ENCODE peak calls at places on chromosomes 13 and 19, in seven cellular contexts. L is heart left ventricle, B is IMR-90, Y is esophagus squamous epithelium, F is Caco-2, X is NB4, R is ovary. S is an unnamed sample.

GRCh38 chr19:58154287-58154678 is 3.7 kb upstream of the ZNF329 start:
- DNase-seq in L (peak; percentile 67), B (peak; percentile 24), Y (no peak), F (no peak), X (peak; percentile 2), R (peak; percentile 60), S (peak; percentile 52)

GRCh38 chr19:2543463-2544442 is 67.8 kb downstream of the GADD45B start:
- DNase-seq in L (peak; percentile 97), B (peak; percentile 98), Y (peak; percentile 63), F (peak; percentile 94), X (peak; percentile 92), R (peak; percentile 92), S (peak; percentile 85)

GRCh38 chr13:40626566-40626965 is 39.9 kb downstream of the FOXO1 start:
- DNase-seq in L (no peak), B (no peak), Y (no peak), F (no peak), X (no peak), R (no peak), S (no peak)

GRCh38 chr19:42422092-42422575 is 5.1 kb downstream of the LIPE start:
- DNase-seq in L (peak; percentile 73), B (no peak), Y (no peak), F (no peak), X (no peak), R (no peak), S (no peak)

GRCh38 chr13:24167666-24168391 is 7.3 kb downstream of the SPATA13 start:
- DNase-seq in L (no peak), B (no peak), Y (no peak), F (no peak), X (no peak), R (no peak), S (no peak)

GRCh38 chr13:102589291-102589822 is 7.4 kb upstream of the TPP2 start:
- DNase-seq in L (no peak), B (peak; percentile 16), Y (no peak), F (no peak), X (no peak), R (no peak), S (no peak)

GRCh38 chr13:94716016-94716415 is 3.7 kb upstream of the SOX21 start:
- DNase-seq in L (no peak), B (no peak), Y (no peak), F (no peak), X (peak; percentile 12), R (no peak), S (no peak)

GRCh38 chr19:30334841-30335240 is 37.3 kb upstream of the ZNF536 start:
- DNase-seq in L (no peak), B (no peak), Y (no peak), F (no peak), X (no peak), R (no peak), S (no peak)

GRCh38 chr19:55340144-55340783 is 588 bp downstream of the KMT5C start:
- DNase-seq in L (no peak), B (no peak), Y (no peak), F (peak; percentile 51), X (peak; percentile 31), R (peak; percentile 59), S (peak; percentile 72)

GRCh38 chr19:3210347-3211017 is 14.0 kb upstream of the CELF5 start:
- DNase-seq in L (peak; percentile 55), B (no peak), Y (no peak), F (no peak), X (peak; percentile 57), R (no peak), S (peak; percentile 76)

GRCh38 chr13:110150384-110151091 is 156.4 kb downstream of the COL4A1 start:
- DNase-seq in L (no peak), B (peak; percentile 62), Y (no peak), F (no peak), X (no peak), R (no peak), S (no peak)

GRCh38 chr19:28968721-28969120 is 244.2 kb downstream of the UQCRFS1 start:
- DNase-seq in L (no peak), B (no peak), Y (no peak), F (no peak), X (no peak), R (no peak), S (no peak)

GRCh38 chr19:37362733-37363132 is 8.2 kb upstream of the ZNF527 start:
- DNase-seq in L (no peak), B (no peak), Y (no peak), F (no peak), X (peak; percentile 4), R (no peak), S (peak; percentile 7)

GRCh38 chr13:52725302-52725701 is 14.3 kb downstream of the CNMD start:
- DNase-seq in L (no peak), B (no peak), Y (no peak), F (no peak), X (no peak), R (no peak), S (no peak)

GRCh38 chr19:6576869-6577281 is 14.1 kb downstream of the CD70 start:
- DNase-seq in L (no peak), B (no peak), Y (no peak), F (no peak), X (peak; percentile 38), R (no peak), S (no peak)

GRCh38 chr13:113337976-113338375 is 26.0 kb downstream of the GRTP1 start:
- DNase-seq in L (no peak), B (no peak), Y (no peak), F (no peak), X (no peak), R (no peak), S (no peak)

GRCh38 chr19:7871530-7872305 is 2.5 kb downstream of the PRR36 start:
- DNase-seq in L (peak; percentile 89), B (peak; percentile 85), Y (no peak), F (peak; percentile 95), X (peak; percentile 95), R (peak; percentile 92), S (peak; percentile 95)

GRCh38 chr13:27450921-27451461 is 627 bp upstream of the MTIF3 start:
- DNase-seq in L (peak; percentile 51), B (peak; percentile 47), Y (no peak), F (peak; percentile 63), X (peak; percentile 45), R (peak; percentile 67), S (peak; percentile 56)

GRCh38 chr13:107374038-107374437 is 806.1 kb upstream of the ARGLU1 start:
- DNase-seq in L (no peak), B (peak; percentile 83), Y (no peak), F (no peak), X (no peak), R (no peak), S (no peak)

GRCh38 chr13:19864018-19864338 is 529 bp upstream of the ZMYM5 start:
- DNase-seq in L (peak; percentile 84), B (no peak), Y (peak; percentile 23), F (peak; percentile 75), X (peak; percentile 94), R (peak; percentile 88), S (no peak)

GRCh38 chr19:13042443-13043130 is 47.3 kb downstream of the NFIX start:
- DNase-seq in L (no peak), B (peak; percentile 59), Y (no peak), F (no peak), X (peak; percentile 49), R (no peak), S (no peak)

GRCh38 chr13:41622545-41623429 is 165.4 kb downstream of the RGCC start:
- DNase-seq in L (no peak), B (peak; percentile 59), Y (no peak), F (no peak), X (no peak), R (no peak), S (no peak)

GRCh38 chr13:47672982-47673670 is 327.9 kb downstream of the SUCLA2 start:
- DNase-seq in L (peak; percentile 21), B (peak; percentile 93), Y (no peak), F (no peak), X (peak; percentile 33), R (no peak), S (no peak)

GRCh38 chr19:4082172-4082571 is 15.5 kb upstream of the ZBTB7A start:
- DNase-seq in L (no peak), B (no peak), Y (no peak), F (no peak), X (no peak), R (no peak), S (no peak)

DNA sequence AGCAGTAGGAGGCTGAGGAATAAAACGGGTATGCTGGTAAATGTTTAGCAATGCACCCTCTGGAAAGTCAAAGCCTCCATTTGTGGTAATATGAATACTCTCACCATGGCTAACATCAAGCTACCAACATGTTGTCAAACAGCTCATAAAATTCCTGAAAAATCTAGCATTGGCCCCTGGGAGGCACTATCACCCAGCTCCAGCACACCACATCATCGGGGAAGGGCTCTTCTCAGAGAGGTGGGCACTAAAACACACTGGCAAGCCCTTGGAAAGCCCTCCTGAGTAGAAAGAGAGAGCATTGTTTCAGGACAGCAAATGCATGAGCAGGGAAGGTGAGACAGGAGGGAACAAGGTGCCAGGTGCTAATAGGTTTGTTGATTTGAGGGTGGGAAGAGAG is 53.9 kb upstream of the FLT1 start:
- DNase-seq in L (no peak), B (no peak), Y (no peak), F (no peak), X (no peak), R (no peak), S (no peak)
- TF ChIP-seq CTCF in L (no peak), B (peak; percentile 24), Y (no peak), F (no peak), X (no peak), R (no peak), S (no peak)

DNA sequence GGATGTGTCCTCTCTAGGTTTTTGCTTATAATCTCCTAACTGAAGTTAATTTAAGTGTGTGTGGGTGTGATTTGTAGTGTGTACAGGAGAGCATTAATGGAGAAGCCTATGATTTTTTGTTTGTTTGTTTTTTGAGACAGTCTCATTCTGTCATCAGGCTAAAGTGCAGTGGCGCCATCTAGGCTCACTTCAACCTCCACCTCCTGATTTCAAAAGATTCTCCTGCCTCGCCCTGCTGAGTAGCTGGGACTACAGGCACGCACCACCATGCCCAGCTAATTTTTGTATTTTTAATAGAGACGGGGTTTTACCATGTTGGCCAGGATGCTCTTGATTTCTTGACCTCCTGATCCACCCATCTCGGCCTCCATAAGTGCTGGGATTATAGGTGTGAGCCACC is 20.6 kb downstream of the ZNF701 start:
- DNase-seq in L (no peak), B (no peak), Y (no peak), F (no peak), X (peak; percentile 40), R (no peak), S (no peak)
- TF ChIP-seq CTCF in L (no peak), B (no peak), Y (no peak), F (no peak), X (peak; percentile 26), R (no peak), S (no peak)

DNA sequence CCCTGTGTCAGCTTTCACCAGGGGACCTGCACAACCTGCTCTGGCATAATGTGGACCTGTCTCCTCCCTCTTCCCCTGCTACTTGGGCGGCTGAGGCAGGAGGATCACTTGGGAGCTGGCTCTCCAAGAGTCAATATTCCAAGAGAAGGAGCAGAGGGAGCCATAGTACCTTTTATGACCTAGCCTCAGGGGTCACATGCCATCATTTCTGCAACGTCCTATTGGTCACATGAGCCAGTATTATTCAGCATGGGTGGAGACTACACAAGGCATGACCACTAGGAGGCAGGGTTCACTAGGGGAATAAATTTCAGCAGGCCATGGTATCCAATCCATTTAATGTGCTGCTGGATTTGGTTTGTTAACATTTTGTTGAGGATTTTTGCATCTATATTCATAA is 12.0 kb upstream of the SHFL start:
- DNase-seq in L (no peak), B (peak; percentile 36), Y (no peak), F (no peak), X (peak; percentile 85), R (no peak), S (no peak)
- TF ChIP-seq CTCF in L (no peak), B (peak; percentile 42), Y (no peak), F (peak; percentile 17), X (peak; percentile 95), R (no peak), S (no peak)

GRCh38 chr13:57583529-57583928 is 48.0 kb upstream of the PCDH17 start:
- DNase-seq in L (no peak), B (no peak), Y (no peak), F (no peak), X (no peak), R (no peak), S (no peak)

GRCh38 chr13:57582032-57582431 is 49.5 kb upstream of the PCDH17 start:
- DNase-seq in L (no peak), B (no peak), Y (no peak), F (peak; percentile 46), X (peak; percentile 36), R (no peak), S (no peak)
- TF ChIP-seq CTCF in L (no peak), B (no peak), Y (no peak), F (peak; percentile 22), X (peak; percentile 31), R (no peak), S (no peak)